ENCODE peak calls at places on chromosomes 7 and 10, in four cellular contexts. One of them, this sample, is unnamed.

GRCh38 chr10:44306147-44306710 is 78.7 kb downstream of the CXCL12 start:
- DNase-seq in breast epithelium: no peak
- DNase-seq in BJ: peak; percentile 13
- DNase-seq in endodermal cell: no peak
- DNase-seq in this sample: no peak

GRCh38 chr10:95408931-95409873 is 118.4 kb upstream of the PDLIM1 start:
- DNase-seq in breast epithelium: peak; percentile 45
- DNase-seq in endodermal cell: no peak
- DNase-seq in BJ: no peak
- DNase-seq in this sample: no peak

GRCh38 chr10:11573497-11573896 is 38.0 kb downstream of the USP6NL start:
- DNase-seq in BJ: no peak
- DNase-seq in endodermal cell: no peak
- DNase-seq in breast epithelium: no peak
- DNase-seq in this sample: peak; percentile 24

GRCh38 chr7:26293569-26294308 is 2.1 kb downstream of the SNX10 start:
- DNase-seq in endodermal cell: no peak
- DNase-seq in BJ: no peak
- DNase-seq in breast epithelium: no peak
- DNase-seq in this sample: peak; percentile 64

GRCh38 chr7:70408891-70409290 is 723.1 kb upstream of the GALNT17 start:
- DNase-seq in breast epithelium: no peak
- DNase-seq in BJ: no peak
- DNase-seq in endodermal cell: no peak
- DNase-seq in this sample: no peak

GRCh38 chr10:78332013-78332412 is 298.4 kb downstream of the RPS24 start:
- DNase-seq in endodermal cell: no peak
- DNase-seq in breast epithelium: no peak
- DNase-seq in BJ: no peak
- DNase-seq in this sample: no peak

GRCh38 chr7:137146552-137146961 is 197.0 kb downstream of the PTN start:
- DNase-seq in breast epithelium: no peak
- DNase-seq in endodermal cell: no peak
- DNase-seq in BJ: peak; percentile 72
- DNase-seq in this sample: no peak

GRCh38 chr10:107163086-107163880 is 1.2 kb downstream of the SORCS1 start:
- DNase-seq in endodermal cell: peak; percentile 63
- DNase-seq in breast epithelium: no peak
- DNase-seq in BJ: no peak
- DNase-seq in this sample: no peak

GRCh38 chr10:3034611-3035010 is 32.7 kb upstream of the PFKP start:
- DNase-seq in endodermal cell: no peak
- DNase-seq in breast epithelium: no peak
- DNase-seq in BJ: no peak
- DNase-seq in this sample: no peak

GRCh38 chr10:35497909-35498308 is 107.2 kb upstream of the GJD4 start:
- DNase-seq in endodermal cell: no peak
- DNase-seq in BJ: no peak
- DNase-seq in breast epithelium: no peak
- DNase-seq in this sample: no peak

GRCh38 chr10:78594938-78595645 is 473.7 kb upstream of the ZMIZ1 start:
- DNase-seq in BJ: no peak
- DNase-seq in endodermal cell: peak; percentile 24
- DNase-seq in breast epithelium: no peak
- DNase-seq in this sample: no peak

GRCh38 chr10:132124201-132124920 is 58.6 kb downstream of the JAKMIP3 start:
- DNase-seq in BJ: no peak
- DNase-seq in endodermal cell: no peak
- DNase-seq in breast epithelium: no peak
- DNase-seq in this sample: no peak

GRCh38 chr10:131000737-131001136 is 310.8 kb downstream of the TCERG1L start:
- DNase-seq in breast epithelium: no peak
- DNase-seq in BJ: no peak
- DNase-seq in endodermal cell: no peak
- DNase-seq in this sample: no peak

GRCh38 chr7:127652333-127653248 is 597 bp downstream of the SND1 start:
- DNase-seq in endodermal cell: no peak
- DNase-seq in BJ: no peak
- DNase-seq in breast epithelium: no peak
- DNase-seq in this sample: no peak

GRCh38 chr7:151197932-151198331 is 10.9 kb upstream of the ASB10 start:
- DNase-seq in BJ: no peak
- DNase-seq in endodermal cell: no peak
- DNase-seq in breast epithelium: no peak
- DNase-seq in this sample: no peak

GRCh38 chr7:151193203-151193602 is 6.2 kb upstream of the ASB10 start:
- DNase-seq in breast epithelium: no peak
- DNase-seq in BJ: no peak
- DNase-seq in endodermal cell: no peak
- DNase-seq in this sample: no peak

GRCh38 chr7:151194188-151194587 is 7.1 kb upstream of the ASB10 start:
- DNase-seq in breast epithelium: no peak
- DNase-seq in BJ: no peak
- DNase-seq in endodermal cell: no peak
- DNase-seq in this sample: no peak

GRCh38 chr7:151199196-151199874 is 11.0 kb downstream of the H2BK1 start:
- DNase-seq in BJ: no peak
- DNase-seq in breast epithelium: no peak
- DNase-seq in endodermal cell: peak; percentile 75
- DNase-seq in this sample: no peak

DNA sequence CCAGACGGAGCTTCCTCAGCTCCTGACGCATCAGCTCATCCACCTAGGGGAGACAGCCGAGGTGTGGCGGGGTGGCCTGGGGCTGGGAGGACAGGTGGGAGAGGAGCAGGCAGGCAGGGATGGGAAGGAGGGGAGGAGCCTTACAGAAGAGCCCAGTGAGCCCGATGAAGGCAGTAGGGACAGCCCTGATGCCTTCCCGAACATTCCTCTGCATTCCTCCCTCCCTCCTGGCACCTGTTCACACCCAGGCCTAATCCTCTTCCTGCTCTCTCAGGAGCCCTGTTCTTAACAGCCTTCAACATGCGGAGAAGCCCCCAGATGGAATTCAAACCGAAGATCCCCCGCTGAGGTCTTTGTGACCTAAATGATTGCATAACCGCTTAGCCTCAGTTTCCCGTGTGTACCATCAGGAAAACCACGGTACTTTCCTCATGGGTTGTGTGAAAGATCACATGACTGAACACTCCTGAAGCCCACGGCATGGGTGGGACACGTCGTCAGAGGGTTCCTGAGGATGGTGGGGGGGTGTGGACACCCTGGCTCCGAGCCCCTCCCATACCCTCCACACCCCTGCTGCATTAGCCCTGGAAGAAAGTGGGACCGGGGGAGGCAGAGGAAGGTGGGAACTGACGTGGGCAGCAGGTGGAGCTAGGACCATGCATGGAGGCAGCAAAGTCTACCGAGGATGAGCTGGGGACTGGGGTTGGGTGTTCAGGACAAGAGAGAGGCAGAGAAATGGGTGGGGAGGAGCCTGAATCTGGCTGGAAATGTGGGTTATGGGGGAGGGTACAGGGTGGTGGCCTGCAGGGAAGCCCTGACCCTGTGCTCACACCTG is 8.8 kb upstream of the ASB10 start:
- DNase-seq in BJ: no peak
- DNase-seq in endodermal cell: peak; percentile 81
- DNase-seq in breast epithelium: no peak
- DNase-seq in this sample: no peak
- TF ChIP-seq CTCF in BJ: no peak
- TF ChIP-seq CTCF in endodermal cell: no peak
- TF ChIP-seq CTCF in breast epithelium: no peak
- TF ChIP-seq CTCF in this sample: no peak

DNA sequence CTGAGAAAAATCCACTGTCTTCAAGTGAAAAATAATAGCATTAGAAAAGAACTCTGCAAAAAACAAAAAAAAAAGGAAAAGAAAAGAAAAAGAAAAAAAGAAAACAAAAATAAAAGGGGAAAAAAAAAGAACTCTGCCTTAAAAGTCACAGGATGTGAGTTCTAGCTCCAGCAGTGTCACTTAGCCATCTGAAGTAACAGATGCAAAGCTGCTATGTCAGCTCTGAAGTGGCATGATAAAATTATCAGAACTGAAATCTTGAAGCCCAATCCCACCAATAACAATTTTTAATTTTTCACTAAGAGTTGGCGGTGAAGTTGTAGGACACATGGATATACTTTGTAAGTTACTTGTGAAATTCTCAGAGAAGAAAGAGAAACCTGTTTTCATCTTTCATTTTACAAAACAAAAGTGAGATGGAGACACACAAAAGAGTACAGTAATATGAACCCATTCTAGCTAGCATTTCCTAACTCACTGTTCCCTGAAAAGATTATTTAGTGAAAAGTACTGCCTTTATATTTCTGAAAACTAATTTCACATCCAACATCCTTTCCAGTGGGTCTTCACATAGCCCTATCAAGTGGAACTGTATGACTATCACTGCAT is 103.5 kb downstream of the ELAPOR2 start:
- DNase-seq in endodermal cell: no peak
- DNase-seq in breast epithelium: no peak
- DNase-seq in BJ: no peak
- DNase-seq in this sample: no peak
- H3K36me3 ChIP-seq in endodermal cell: peaks cover 35% of the 10 kb centered on the region
- H3K36me3 ChIP-seq in breast epithelium: no peaks in the 10 kb centered on the region
- H3K36me3 ChIP-seq in BJ: no peaks in the 10 kb centered on the region
- H3K36me3 ChIP-seq in this sample: no peaks in the 10 kb centered on the region

GRCh38 chr10:113025487-113025886 is 75.4 kb downstream of the TCF7L2 start:
- DNase-seq in endodermal cell: no peak
- DNase-seq in BJ: no peak
- DNase-seq in breast epithelium: no peak
- DNase-seq in this sample: no peak
- H3K27me3 ChIP-seq in endodermal cell: no peaks in the 10 kb centered on the region
- H3K27me3 ChIP-seq in BJ: no peaks in the 10 kb centered on the region
- H3K27me3 ChIP-seq in breast epithelium: no peaks in the 10 kb centered on the region
- H3K27me3 ChIP-seq in this sample: no peaks in the 10 kb centered on the region

GRCh38 chr10:50674469-50675254 is 50.9 kb upstream of the SGMS1 start:
- DNase-seq in BJ: no peak
- DNase-seq in endodermal cell: no peak
- DNase-seq in breast epithelium: no peak
- DNase-seq in this sample: no peak

GRCh38 chr10:50679149-50679548 is 55.4 kb upstream of the SGMS1 start:
- DNase-seq in BJ: no peak
- DNase-seq in breast epithelium: no peak
- DNase-seq in endodermal cell: peak; percentile 59
- DNase-seq in this sample: no peak
- TF ChIP-seq CTCF in BJ: no peak
- TF ChIP-seq CTCF in breast epithelium: no peak
- TF ChIP-seq CTCF in endodermal cell: peak; percentile 30
- TF ChIP-seq CTCF in this sample: no peak

DNA sequence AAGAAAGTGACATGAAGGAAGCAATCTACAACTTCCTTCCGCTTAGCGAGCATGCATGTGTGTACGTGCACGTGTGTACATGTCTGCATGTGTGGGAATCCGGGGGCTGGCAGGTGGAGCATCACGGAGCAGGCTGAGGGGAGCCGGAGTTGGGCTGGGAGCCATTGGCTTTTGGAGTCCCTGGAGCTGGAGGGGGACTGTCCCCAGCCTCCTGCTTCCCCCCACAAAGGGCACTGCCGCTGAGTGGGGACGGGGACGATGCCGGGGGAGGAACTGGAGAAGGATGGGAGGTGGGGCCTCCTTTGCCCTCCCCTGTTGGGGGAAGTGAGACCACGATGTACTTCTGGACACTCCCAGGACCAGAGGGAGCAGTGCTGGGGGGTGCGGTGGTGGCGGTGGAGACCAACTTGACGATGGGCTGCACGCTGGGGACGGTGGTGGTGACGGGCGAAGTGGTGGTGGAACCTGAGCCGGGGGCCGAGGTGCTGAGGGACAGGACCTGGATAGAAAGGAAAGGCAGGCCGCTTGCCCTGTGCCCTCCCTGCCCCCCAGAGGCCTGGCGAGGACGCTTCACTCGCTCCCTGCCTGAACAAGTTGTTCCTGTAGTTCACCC is 5.8 kb downstream of the AP4M1 start:
- DNase-seq in BJ: no peak
- DNase-seq in endodermal cell: no peak
- DNase-seq in breast epithelium: no peak
- DNase-seq in this sample: no peak
- H3K36me3 ChIP-seq in BJ: peaks cover 33% of the 10 kb centered on the region
- H3K36me3 ChIP-seq in endodermal cell: peaks cover 56% of the 10 kb centered on the region
- H3K36me3 ChIP-seq in breast epithelium: no peaks in the 10 kb centered on the region
- H3K36me3 ChIP-seq in this sample: peaks cover 23% of the 10 kb centered on the region

GRCh38 chr7:1667566-1668485 is 2.3 kb upstream of the ELFN1 start:
- DNase-seq in breast epithelium: no peak
- DNase-seq in BJ: no peak
- DNase-seq in endodermal cell: peak; percentile 79
- DNase-seq in this sample: no peak

GRCh38 chr7:1668486-1668931 is 1.6 kb upstream of the ELFN1 start:
- DNase-seq in BJ: no peak
- DNase-seq in endodermal cell: peak; percentile 77
- DNase-seq in breast epithelium: no peak
- DNase-seq in this sample: no peak

GRCh38 chr7:1669954-1670893 is at the start of gene ELFN1:
- DNase-seq in endodermal cell: peak; percentile 91
- DNase-seq in breast epithelium: no peak
- DNase-seq in BJ: no peak
- DNase-seq in this sample: no peak

GRCh38 chr7:1669486-1669951 is 558 bp upstream of the ELFN1 start:
- DNase-seq in BJ: no peak
- DNase-seq in breast epithelium: no peak
- DNase-seq in endodermal cell: no peak
- DNase-seq in this sample: no peak

DNA sequence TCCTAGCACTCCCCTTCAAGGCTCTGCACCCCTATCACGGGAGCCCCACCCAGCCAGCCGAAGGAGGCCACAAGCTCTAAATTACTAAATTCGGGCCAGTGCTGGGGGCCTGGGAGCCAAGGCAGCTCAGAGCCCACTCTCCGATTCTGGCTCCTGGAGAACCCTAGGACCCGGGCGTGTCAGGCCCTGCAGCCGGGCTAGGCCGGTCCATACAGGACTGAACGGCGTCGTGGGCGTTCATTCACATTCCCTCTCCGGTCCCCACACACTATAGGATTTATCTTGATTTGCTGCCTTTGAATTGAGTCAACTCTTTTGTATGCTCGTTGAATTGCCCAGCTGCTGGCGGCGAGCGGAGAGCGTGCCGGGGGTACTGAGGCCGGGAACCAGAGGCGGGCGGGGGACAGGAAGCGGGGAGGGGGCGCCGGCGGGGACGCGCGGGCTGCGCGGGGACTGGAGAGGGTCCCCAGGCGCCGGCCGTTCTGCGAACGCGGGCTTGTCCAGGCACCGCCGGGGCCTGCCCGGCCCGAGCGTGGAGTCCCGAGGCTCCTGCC is 1.1 kb upstream of the ELFN1 start:
- DNase-seq in endodermal cell: peak; percentile 75
- DNase-seq in BJ: no peak
- DNase-seq in breast epithelium: no peak
- DNase-seq in this sample: no peak
- H3K27me3 ChIP-seq in endodermal cell: peaks cover 65% of the 10 kb centered on the region
- H3K27me3 ChIP-seq in BJ: peaks cover 12% of the 10 kb centered on the region
- H3K27me3 ChIP-seq in breast epithelium: peaks cover 20% of the 10 kb centered on the region
- H3K27me3 ChIP-seq in this sample: peaks cover 1% of the 10 kb centered on the region